ENCODE peak calls at places on chromosomes 1 and 21, in four cellular contexts. Q is hepatic stellate cell, M is non-pigmented ciliary epithelial cell, S is MM.1S. X is an unnamed sample.
A peak's percentile ranks its signal among the peaks of the same experiment; 100 is the strongest.

GRCh38 chr1:178849932-178850331 is 20.9 kb downstream of the ANGPTL1 start:
- DNase-seq in M (no peak), S (no peak), Q (no peak), X (no peak)

GRCh38 chr21:32403201-32403701 is 9.3 kb upstream of the EVA1C start:
- DNase-seq in M (no peak), S (peak; percentile 77), Q (peak; percentile 73), X (peak; percentile 19)

GRCh38 chr1:59985901-59986735 is 59.5 kb upstream of the CYP2J2 start:
- DNase-seq in Q (no peak), S (no peak), M (no peak), X (no peak)

GRCh38 chr1:64540265-64540791 is 70.4 kb downstream of the CACHD1 start:
- DNase-seq in Q (no peak), M (no peak), S (no peak), X (peak; percentile 7)

GRCh38 chr21:16775056-16775455 is 737.8 kb upstream of the CXADR start:
- DNase-seq in Q (no peak), M (no peak), S (no peak), X (no peak)

GRCh38 chr1:168161459-168161858 is 17.3 kb upstream of the TIPRL start:
- DNase-seq in Q (no peak), S (no peak), M (no peak), X (no peak)

GRCh38 chr1:209611771-209612570 is 28.5 kb downstream of the CAMK1G start:
- DNase-seq in M (no peak), Q (no peak), S (peak; percentile 29), X (no peak)

GRCh38 chr21:45511007-45511406 is 31.2 kb downstream of the SLC19A1 start:
- DNase-seq in S (no peak), Q (no peak), M (no peak), X (no peak)

GRCh38 chr1:91937613-91938012 is 11.6 kb upstream of the BRDT start:
- DNase-seq in Q (no peak), S (no peak), M (no peak), X (no peak)

GRCh38 chr1:186498695-186499389 is 37.9 kb upstream of the PDC start:
- DNase-seq in Q (no peak), S (no peak), M (peak; percentile 54), X (no peak)

GRCh38 chr1:241918879-241919278 is 38.7 kb upstream of the BECN2 start:
- DNase-seq in Q (peak; percentile 57), S (no peak), M (peak; percentile 30), X (no peak)

GRCh38 chr21:42219606-42220137 is 732 bp downstream of the ABCG1 start:
- DNase-seq in S (peak; percentile 5), Q (no peak), M (no peak), X (no peak)

GRCh38 chr1:110004583-110004982 is 20.0 kb downstream of the AHCYL1 start:
- DNase-seq in M (no peak), Q (no peak), S (no peak), X (no peak)

GRCh38 chr1:183470961-183471747 is 1.1 kb upstream of the SMG7 start:
- DNase-seq in S (peak; percentile 86), M (peak; percentile 41), Q (peak; percentile 66), X (peak; percentile 75)

GRCh38 chr1:82927753-82928152 is 1071.2 kb downstream of the TTLL7 start:
- DNase-seq in Q (no peak), S (no peak), M (no peak), X (no peak)